ENCODE peak calls at places on chromosomes 7 and 10, in six cellular contexts. One of them, this sample, is unnamed.

GRCh38 chr7:121831320-121831719 is 41.6 kb upstream of the PTPRZ1 start:
- DNase-seq in fibroblast of villous mesenchyme: no peak
- DNase-seq in T-helper 22 cell: no peak
- DNase-seq in progenitor cell of endocrine pancreas: no peak
- DNase-seq in stimulated activated CD4-positive, alpha-beta T cell treated with anti-CD3 and anti-CD28 coated beads, Interleukin-15, amount 100 ng/mL, for 1 hour: no peak
- DNase-seq in T-cell: no peak
- DNase-seq in this sample: no peak

GRCh38 chr7:48899932-48900331 is 24.4 kb upstream of the CDC14C start:
- DNase-seq in fibroblast of villous mesenchyme: peak
- DNase-seq in T-helper 22 cell: no peak
- DNase-seq in progenitor cell of endocrine pancreas: no peak
- DNase-seq in stimulated activated CD4-positive, alpha-beta T cell treated with anti-CD3 and anti-CD28 coated beads, Interleukin-15, amount 100 ng/mL, for 1 hour: no peak
- DNase-seq in T-cell: no peak
- DNase-seq in this sample: no peak

GRCh38 chr10:125213541-125214282 is 53.3 kb upstream of the CTBP2 start:
- DNase-seq in fibroblast of villous mesenchyme: no peak
- DNase-seq in T-helper 22 cell: no peak
- DNase-seq in progenitor cell of endocrine pancreas: no peak
- DNase-seq in stimulated activated CD4-positive, alpha-beta T cell treated with anti-CD3 and anti-CD28 coated beads, Interleukin-15, amount 100 ng/mL, for 1 hour: no peak
- DNase-seq in T-cell: no peak
- DNase-seq in this sample: no peak

GRCh38 chr7:44398953-44399574 is 73.7 kb upstream of the CAMK2B start:
- DNase-seq in fibroblast of villous mesenchyme: no peak
- DNase-seq in T-helper 22 cell: no peak
- DNase-seq in progenitor cell of endocrine pancreas: no peak
- DNase-seq in stimulated activated CD4-positive, alpha-beta T cell treated with anti-CD3 and anti-CD28 coated beads, Interleukin-15, amount 100 ng/mL, for 1 hour: no peak
- DNase-seq in T-cell: no peak
- DNase-seq in this sample: no peak

GRCh38 chr7:41579961-41580935 is 122.6 kb downstream of the INHBA start:
- DNase-seq in fibroblast of villous mesenchyme: peak
- DNase-seq in T-helper 22 cell: no peak
- DNase-seq in progenitor cell of endocrine pancreas: no peak
- DNase-seq in stimulated activated CD4-positive, alpha-beta T cell treated with anti-CD3 and anti-CD28 coated beads, Interleukin-15, amount 100 ng/mL, for 1 hour: no peak
- DNase-seq in T-cell: no peak
- DNase-seq in this sample: no peak

GRCh38 chr7:51261117-51261835 is 55.3 kb downstream of the COBL start:
- DNase-seq in fibroblast of villous mesenchyme: no peak
- DNase-seq in T-helper 22 cell: no peak
- DNase-seq in progenitor cell of endocrine pancreas: no peak
- DNase-seq in stimulated activated CD4-positive, alpha-beta T cell treated with anti-CD3 and anti-CD28 coated beads, Interleukin-15, amount 100 ng/mL, for 1 hour: no peak
- DNase-seq in T-cell: no peak
- DNase-seq in this sample: no peak

GRCh38 chr10:31460242-31460641 is 141.2 kb downstream of the ZEB1 start:
- DNase-seq in fibroblast of villous mesenchyme: no peak
- DNase-seq in T-helper 22 cell: no peak
- DNase-seq in progenitor cell of endocrine pancreas: no peak
- DNase-seq in stimulated activated CD4-positive, alpha-beta T cell treated with anti-CD3 and anti-CD28 coated beads, Interleukin-15, amount 100 ng/mL, for 1 hour: no peak
- DNase-seq in T-cell: no peak
- DNase-seq in this sample: no peak

GRCh38 chr7:54349259-54349658 is 192.9 kb upstream of the VSTM2A start:
- DNase-seq in fibroblast of villous mesenchyme: no peak
- DNase-seq in T-helper 22 cell: no peak
- DNase-seq in progenitor cell of endocrine pancreas: no peak
- DNase-seq in stimulated activated CD4-positive, alpha-beta T cell treated with anti-CD3 and anti-CD28 coated beads, Interleukin-15, amount 100 ng/mL, for 1 hour: no peak
- DNase-seq in T-cell: no peak
- DNase-seq in this sample: no peak

GRCh38 chr7:5693529-5693928 is 87.9 kb downstream of the RNF216 start:
- DNase-seq in fibroblast of villous mesenchyme: peak
- DNase-seq in T-helper 22 cell: no peak
- DNase-seq in progenitor cell of endocrine pancreas: no peak
- DNase-seq in stimulated activated CD4-positive, alpha-beta T cell treated with anti-CD3 and anti-CD28 coated beads, Interleukin-15, amount 100 ng/mL, for 1 hour: no peak
- DNase-seq in T-cell: no peak
- DNase-seq in this sample: no peak

GRCh38 chr10:132575320-132576201 is 38.0 kb downstream of the INPP5A start:
- DNase-seq in fibroblast of villous mesenchyme: peak
- DNase-seq in T-helper 22 cell: no peak
- DNase-seq in progenitor cell of endocrine pancreas: no peak
- DNase-seq in stimulated activated CD4-positive, alpha-beta T cell treated with anti-CD3 and anti-CD28 coated beads, Interleukin-15, amount 100 ng/mL, for 1 hour: no peak
- DNase-seq in T-cell: no peak
- DNase-seq in this sample: no peak

GRCh38 chr7:28329616-28330373 is 82.5 kb upstream of the CREB5 start:
- DNase-seq in fibroblast of villous mesenchyme: no peak
- DNase-seq in T-helper 22 cell: no peak
- DNase-seq in progenitor cell of endocrine pancreas: no peak
- DNase-seq in stimulated activated CD4-positive, alpha-beta T cell treated with anti-CD3 and anti-CD28 coated beads, Interleukin-15, amount 100 ng/mL, for 1 hour: no peak
- DNase-seq in T-cell: peak
- DNase-seq in this sample: peak

GRCh38 chr7:130384841-130385599 is 4.7 kb downstream of the CPA1 start:
- DNase-seq in fibroblast of villous mesenchyme: no peak
- DNase-seq in T-helper 22 cell: no peak
- DNase-seq in progenitor cell of endocrine pancreas: no peak
- DNase-seq in stimulated activated CD4-positive, alpha-beta T cell treated with anti-CD3 and anti-CD28 coated beads, Interleukin-15, amount 100 ng/mL, for 1 hour: no peak
- DNase-seq in T-cell: no peak
- DNase-seq in this sample: no peak

GRCh38 chr7:5231811-5232484 is 41.9 kb downstream of the WIPI2 start:
- DNase-seq in fibroblast of villous mesenchyme: no peak
- DNase-seq in T-helper 22 cell: no peak
- DNase-seq in progenitor cell of endocrine pancreas: no peak
- DNase-seq in stimulated activated CD4-positive, alpha-beta T cell treated with anti-CD3 and anti-CD28 coated beads, Interleukin-15, amount 100 ng/mL, for 1 hour: no peak
- DNase-seq in T-cell: no peak
- DNase-seq in this sample: no peak

GRCh38 chr7:132709971-132710567 is 133.8 kb upstream of the PLXNA4 start:
- DNase-seq in fibroblast of villous mesenchyme: peak
- DNase-seq in T-helper 22 cell: no peak
- DNase-seq in progenitor cell of endocrine pancreas: no peak
- DNase-seq in stimulated activated CD4-positive, alpha-beta T cell treated with anti-CD3 and anti-CD28 coated beads, Interleukin-15, amount 100 ng/mL, for 1 hour: no peak
- DNase-seq in T-cell: peak
- DNase-seq in this sample: no peak

GRCh38 chr7:77627307-77627671 is 69.0 kb upstream of the RSBN1L start:
- DNase-seq in fibroblast of villous mesenchyme: no peak
- DNase-seq in T-helper 22 cell: no peak
- DNase-seq in progenitor cell of endocrine pancreas: no peak
- DNase-seq in stimulated activated CD4-positive, alpha-beta T cell treated with anti-CD3 and anti-CD28 coated beads, Interleukin-15, amount 100 ng/mL, for 1 hour: no peak
- DNase-seq in T-cell: no peak
- DNase-seq in this sample: no peak

GRCh38 chr7:92404170-92404614 is 43.1 kb upstream of the GATAD1 start:
- DNase-seq in fibroblast of villous mesenchyme: no peak
- DNase-seq in T-helper 22 cell: no peak
- DNase-seq in progenitor cell of endocrine pancreas: no peak
- DNase-seq in stimulated activated CD4-positive, alpha-beta T cell treated with anti-CD3 and anti-CD28 coated beads, Interleukin-15, amount 100 ng/mL, for 1 hour: no peak
- DNase-seq in T-cell: peak
- DNase-seq in this sample: no peak

GRCh38 chr7:192035-192649 is at the start of gene FAM20C:
- DNase-seq in fibroblast of villous mesenchyme: peak
- DNase-seq in T-helper 22 cell: peak
- DNase-seq in progenitor cell of endocrine pancreas: peak
- DNase-seq in stimulated activated CD4-positive, alpha-beta T cell treated with anti-CD3 and anti-CD28 coated beads, Interleukin-15, amount 100 ng/mL, for 1 hour: peak
- DNase-seq in T-cell: peak
- DNase-seq in this sample: peak

GRCh38 chr10:102596506-102596971 is 47.7 kb upstream of the TRIM8 start:
- DNase-seq in fibroblast of villous mesenchyme: peak
- DNase-seq in T-helper 22 cell: no peak
- DNase-seq in progenitor cell of endocrine pancreas: no peak
- DNase-seq in stimulated activated CD4-positive, alpha-beta T cell treated with anti-CD3 and anti-CD28 coated beads, Interleukin-15, amount 100 ng/mL, for 1 hour: no peak
- DNase-seq in T-cell: no peak
- DNase-seq in this sample: no peak

GRCh38 chr10:105538933-105539332 is 897.8 kb downstream of the SORCS3 start:
- DNase-seq in fibroblast of villous mesenchyme: no peak
- DNase-seq in T-helper 22 cell: no peak
- DNase-seq in progenitor cell of endocrine pancreas: no peak
- DNase-seq in stimulated activated CD4-positive, alpha-beta T cell treated with anti-CD3 and anti-CD28 coated beads, Interleukin-15, amount 100 ng/mL, for 1 hour: no peak
- DNase-seq in T-cell: no peak
- DNase-seq in this sample: no peak

GRCh38 chr7:156238366-156239133 is 402.0 kb upstream of the RNF32 start:
- DNase-seq in fibroblast of villous mesenchyme: no peak
- DNase-seq in T-helper 22 cell: no peak
- DNase-seq in progenitor cell of endocrine pancreas: no peak
- DNase-seq in stimulated activated CD4-positive, alpha-beta T cell treated with anti-CD3 and anti-CD28 coated beads, Interleukin-15, amount 100 ng/mL, for 1 hour: no peak
- DNase-seq in T-cell: no peak
- DNase-seq in this sample: no peak

GRCh38 chr10:129742742-129743550 is 221.1 kb downstream of the EBF3 start:
- DNase-seq in fibroblast of villous mesenchyme: no peak
- DNase-seq in T-helper 22 cell: no peak
- DNase-seq in progenitor cell of endocrine pancreas: no peak
- DNase-seq in stimulated activated CD4-positive, alpha-beta T cell treated with anti-CD3 and anti-CD28 coated beads, Interleukin-15, amount 100 ng/mL, for 1 hour: no peak
- DNase-seq in T-cell: no peak
- DNase-seq in this sample: no peak

GRCh38 chr10:60913091-60913490 is 30.9 kb downstream of the RHOBTB1 start:
- DNase-seq in fibroblast of villous mesenchyme: no peak
- DNase-seq in T-helper 22 cell: no peak
- DNase-seq in progenitor cell of endocrine pancreas: no peak
- DNase-seq in stimulated activated CD4-positive, alpha-beta T cell treated with anti-CD3 and anti-CD28 coated beads, Interleukin-15, amount 100 ng/mL, for 1 hour: no peak
- DNase-seq in T-cell: no peak
- DNase-seq in this sample: no peak